ENCODE peak calls at places on chromosome 11, in six cellular contexts. I is colonic mucosa, X is fibroblast of lung, B is K562, D is endodermal cell, O is HCT116. M is an unnamed sample. For H3K9me3, the result is how much of the 10 kb centered on the place peaks cover.

GRCh38 chr11:44632466-44633123 is 67.1 kb downstream of the CD82 start:
- DNase-seq in I (peak), X (peak), B (peak), D (peak), O (peak), M (no peak)

GRCh38 chr11:6598555-6598954 is 4.9 kb downstream of the RRP8 start:
- DNase-seq in I (no peak), X (no peak), B (no peak), D (peak), O (no peak), M (no peak)

GRCh38 chr11:44032304-44033085 is 15.3 kb upstream of the ACCSL start:
- DNase-seq in I (no peak), X (peak), B (no peak), D (no peak), O (no peak), M (peak)

GRCh38 chr11:128824199-128825049 is 42.7 kb downstream of the KCNJ1 start:
- DNase-seq in I (no peak), X (no peak), B (no peak), D (no peak), O (no peak), M (no peak)

GRCh38 chr11:76107946-76108345 is 98.4 kb downstream of the WNT11 start:
- DNase-seq in I (no peak), X (no peak), B (no peak), D (no peak), O (no peak), M (peak)

GRCh38 chr11:73085189-73085875 is 56.8 kb downstream of the FCHSD2 start:
- DNase-seq in I (no peak), X (peak), B (no peak), D (no peak), O (no peak), M (no peak)

GRCh38 chr11:75526192-75526541 is 426 bp upstream of the GDPD5 start:
- DNase-seq in I (no peak), X (no peak), B (no peak), D (no peak), O (no peak), M (no peak)

GRCh38 chr11:18461909-18462308 is 6.3 kb downstream of the LDHAL6A start:
- DNase-seq in I (no peak), X (no peak), B (no peak), D (no peak), O (no peak), M (no peak)

GRCh38 chr11:134749040-134749586 is 337.1 kb upstream of the B3GAT1 start:
- DNase-seq in I (no peak), X (no peak), B (no peak), D (peak), O (no peak), M (no peak)

GRCh38 chr11:133906241-133906640 is 50.5 kb downstream of the IGSF9B start:
- DNase-seq in I (no peak), X (no peak), B (no peak), D (no peak), O (no peak), M (no peak)

GRCh38 chr11:35289821-35290220 is 129.5 kb downstream of the SLC1A2 start:
- DNase-seq in I (no peak), X (peak), B (no peak), D (no peak), O (no peak), M (peak)

GRCh38 chr11:102254047-102254446 is 63.2 kb upstream of the BIRC3 start:
- DNase-seq in I (no peak), X (no peak), B (peak), D (peak), O (peak), M (no peak)

GRCh38 chr11:2703487-2704141 is 3.8 kb upstream of the KCNQ1OT1 start:
- DNase-seq in I (no peak), X (no peak), B (no peak), D (no peak), O (no peak), M (peak)

GRCh38 chr11:2744166-2744565 is 44.4 kb upstream of the KCNQ1OT1 start:
- DNase-seq in I (no peak), X (no peak), B (no peak), D (no peak), O (no peak), M (no peak)

GRCh38 chr11:67117667-67118058 is 1.4 kb upstream of the KDM2A start:
- DNase-seq in I (peak), X (no peak), B (no peak), D (peak), O (no peak), M (no peak)

GRCh38 chr11:106208795-106209194 is 131.3 kb downstream of the AASDHPPT start:
- DNase-seq in I (no peak), X (no peak), B (no peak), D (peak), O (no peak), M (no peak)

GRCh38 chr11:9613830-9614762 is 40.6 kb downstream of the WEE1 start:
- DNase-seq in I (peak), X (peak), B (peak), D (peak), O (peak), M (peak)

GRCh38 chr11:46588915-46589314 is 4.9 kb downstream of the AMBRA1 start:
- DNase-seq in I (no peak), X (no peak), B (peak), D (no peak), O (no peak), M (peak)

GRCh38 chr11:2912498-2912897 is 16.7 kb downstream of the PHLDA2 start:
- DNase-seq in I (peak), X (peak), B (peak), D (peak), O (peak), M (peak)

GRCh38 chr11:8834379-8834778 is 76.6 kb upstream of the AKIP1 start:
- DNase-seq in I (no peak), X (peak), B (no peak), D (no peak), O (no peak), M (peak)

GRCh38 chr11:119758291-119758690 is 29.3 kb upstream of the NECTIN1 start:
- DNase-seq in I (no peak), X (peak), B (no peak), D (no peak), O (no peak), M (peak)

GRCh38 chr11:59173080-59173963 is 1.4 kb downstream of the DTX4 start:
- DNase-seq in I (peak), X (peak), B (no peak), D (peak), O (no peak), M (peak)

GRCh38 chr11:19714387-19715363 is 2.0 kb downstream of the NAV2 start:
- DNase-seq in I (no peak), X (peak), B (peak), D (peak), O (no peak), M (peak)

GRCh38 chr11:68741536-68741935 is 9.8 kb downstream of the TESMIN start:
- DNase-seq in I (no peak), X (peak), B (no peak), D (no peak), O (no peak), M (no peak)

GRCh38 chr11:2811206-2812091 is 74.1 kb downstream of the CDKN1C start:
- DNase-seq in I (no peak), X (no peak), B (peak), D (no peak), O (no peak), M (no peak)

GRCh38 chr11:33622231-33622630 is 78.4 kb downstream of the C11orf91 start:
- DNase-seq in I (no peak), X (peak), B (no peak), D (no peak), O (no peak), M (no peak)
- H3K9ac ChIP-seq in I (no peak), X (no peak), B (no peak), D (no peak), O (no peak), M (no peak)

DNA sequence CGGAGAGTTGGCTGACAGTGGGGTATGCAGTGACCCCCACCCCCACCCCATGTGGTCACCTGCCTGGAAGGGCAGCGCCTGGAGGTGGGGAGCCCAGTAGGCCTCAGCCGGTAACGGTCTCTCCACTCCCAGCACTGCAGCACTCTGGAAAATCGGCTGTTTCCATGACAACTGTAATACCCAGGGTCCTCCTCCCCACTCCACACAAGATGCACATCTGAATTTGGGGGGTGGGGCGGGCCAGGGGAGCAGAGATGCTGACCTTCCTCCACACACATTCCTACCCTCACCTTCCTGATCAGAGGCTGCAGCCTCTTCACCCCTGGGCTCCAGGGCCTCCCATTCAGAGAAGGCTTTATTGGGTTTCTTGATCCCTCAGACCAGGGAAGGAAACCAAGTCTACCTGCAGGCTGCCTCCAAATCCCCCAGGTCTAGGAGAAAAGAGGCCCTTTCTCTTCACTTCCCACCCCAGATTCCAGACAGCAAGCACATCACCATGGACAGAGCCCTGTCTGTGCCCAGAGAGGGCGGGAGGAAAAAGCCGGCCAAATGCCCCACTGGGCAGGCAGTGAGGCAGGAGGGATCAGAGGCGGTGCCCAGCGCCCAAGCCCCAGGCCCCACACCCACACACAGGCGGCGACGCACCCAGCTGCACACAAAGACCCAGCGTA is 46.5 kb downstream of the SLC22A12 start:
- DNase-seq in I (no peak), X (no peak), B (no peak), D (no peak), O (no peak), M (peak)
- H3K4me3 ChIP-seq in I (peak), X (no peak), B (no peak), D (peak), O (no peak), M (peak)

DNA sequence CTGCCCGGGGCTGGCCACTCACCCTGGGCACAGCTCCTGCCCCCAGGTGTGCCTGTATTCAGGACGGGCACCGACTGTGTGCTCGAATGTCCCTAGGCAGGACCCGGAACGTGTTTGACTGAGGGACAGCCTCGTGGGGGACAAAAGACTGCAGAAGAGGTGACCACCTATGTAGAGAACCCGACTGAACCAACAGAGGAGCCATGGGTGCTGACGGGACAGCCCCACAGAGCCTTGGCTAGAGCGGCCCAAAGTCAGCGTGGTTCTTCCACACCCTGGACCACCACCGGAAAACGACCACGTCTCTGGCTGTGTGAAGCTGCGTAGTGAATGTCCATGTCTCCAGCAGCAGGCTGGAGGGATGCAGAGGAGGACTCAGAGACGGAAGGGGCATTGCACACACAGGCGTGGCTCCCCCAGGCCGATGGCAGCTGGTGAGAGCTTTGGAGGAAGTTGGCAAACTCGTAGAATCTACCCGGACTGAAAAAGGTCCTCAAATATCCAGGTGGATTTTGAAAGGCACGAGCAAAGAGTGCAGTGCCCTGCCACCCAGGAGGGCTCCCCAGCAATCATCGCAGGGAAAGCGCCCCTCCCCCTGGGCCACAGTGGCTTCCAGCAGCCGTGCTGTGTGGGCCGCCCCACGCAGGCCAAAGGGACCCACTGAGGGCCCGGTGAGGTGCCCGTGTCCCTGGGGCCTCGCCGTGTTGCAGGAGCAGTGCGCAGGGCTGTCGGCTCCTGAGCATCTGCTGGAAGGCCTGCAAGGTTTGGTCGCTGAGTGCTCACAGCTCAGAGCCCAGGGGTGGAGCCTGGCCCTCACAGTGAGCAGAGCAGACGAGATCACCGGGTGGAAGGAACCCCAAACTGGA is 17.5 kb upstream of the MUC5B start:
- DNase-seq in I (no peak), X (no peak), B (no peak), D (peak), O (no peak), M (no peak)
- H3K9me3 ChIP-seq in I (under half), X (under half), B (under half), D (under half), O (under half), M (under half)

GRCh38 chr11:1310315-1310687 is 869 bp upstream of the TOLLIP start:
- DNase-seq in I (peak), X (no peak), B (no peak), D (no peak), O (no peak), M (no peak)
- H3K9ac ChIP-seq in I (peak), X (peak), B (peak), D (peak), O (peak), M (peak)

DNA sequence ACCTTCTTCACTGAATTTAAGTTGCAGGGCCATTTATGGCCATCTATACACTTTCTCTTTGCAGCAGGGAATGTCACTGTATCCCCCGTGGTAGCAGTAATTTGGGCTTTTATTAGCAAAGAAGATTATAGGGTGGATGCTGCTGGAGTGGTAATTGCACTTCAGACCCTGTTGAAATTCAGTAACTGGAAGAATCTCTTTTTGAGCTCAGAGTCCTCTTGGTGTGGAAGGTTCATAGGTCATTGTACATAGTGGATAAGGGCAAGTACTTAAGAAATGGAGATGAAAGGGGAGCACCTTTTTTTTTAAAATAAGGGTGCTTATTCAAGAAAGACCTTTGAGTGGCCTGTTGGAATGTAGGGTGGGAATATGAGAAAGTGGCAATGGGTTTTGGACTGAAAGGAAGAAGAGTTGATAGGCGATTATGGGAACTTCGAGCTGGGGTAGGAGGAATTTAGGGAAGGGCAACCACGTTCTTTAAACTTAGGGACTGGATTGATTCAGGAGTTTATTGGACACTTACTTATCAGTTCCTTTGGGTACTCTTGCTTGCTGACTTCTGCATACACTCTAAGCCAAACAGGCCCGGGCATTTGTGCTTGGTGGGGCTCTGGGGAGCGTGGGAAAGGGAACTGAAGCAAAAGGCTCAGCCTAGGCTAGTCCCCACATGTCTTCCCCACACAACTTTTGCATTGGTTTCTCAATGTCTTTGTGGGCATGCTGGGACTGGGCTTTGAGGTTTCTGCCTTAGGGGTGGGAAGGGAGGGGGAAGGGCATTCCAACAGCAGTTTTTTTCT is 26.5 kb downstream of the CTNND1 start:
- DNase-seq in I (no peak), X (no peak), B (no peak), D (peak), O (no peak), M (peak)
- H3K4me3 ChIP-seq in I (no peak), X (no peak), B (no peak), D (no peak), O (no peak), M (no peak)

DNA sequence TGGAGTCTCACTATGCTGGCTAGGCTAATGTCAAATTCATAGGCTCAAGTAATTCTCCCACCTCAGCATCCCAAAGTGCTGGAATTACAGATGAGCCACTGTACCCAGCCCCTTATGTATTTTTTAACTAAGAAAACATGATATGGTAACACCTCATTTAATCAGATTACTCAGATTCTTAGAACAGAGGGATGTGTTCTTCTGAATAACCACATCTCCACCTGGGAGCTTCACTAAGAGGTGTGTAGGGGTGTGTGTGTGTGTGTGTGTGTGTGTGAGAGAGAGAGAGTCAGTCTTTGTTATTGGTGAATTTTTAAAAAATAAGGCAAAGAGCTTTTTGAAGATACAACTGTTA is 103.0 kb downstream of the USP35 start:
- DNase-seq in I (no peak), X (no peak), B (no peak), D (no peak), O (no peak), M (no peak)
- H3K9me3 ChIP-seq in I (under half), X (under half), B (under half), D (under half), O (under half), M (under half)

GRCh38 chr11:107857550-107858216 is 904 bp downstream of the SLC35F2 start:
- DNase-seq in I (peak), X (peak), B (peak), D (no peak), O (no peak), M (no peak)

GRCh38 chr11:107859459-107860239 is 1.1 kb upstream of the SLC35F2 start:
- DNase-seq in I (peak), X (no peak), B (peak), D (peak), O (peak), M (peak)

GRCh38 chr11:107858217-107859070 is at the start of gene SLC35F2:
- DNase-seq in I (peak), X (peak), B (peak), D (peak), O (peak), M (peak)

GRCh38 chr11:107856180-107856980 is 2.2 kb downstream of the SLC35F2 start:
- DNase-seq in I (peak), X (no peak), B (peak), D (peak), O (peak), M (no peak)

DNA sequence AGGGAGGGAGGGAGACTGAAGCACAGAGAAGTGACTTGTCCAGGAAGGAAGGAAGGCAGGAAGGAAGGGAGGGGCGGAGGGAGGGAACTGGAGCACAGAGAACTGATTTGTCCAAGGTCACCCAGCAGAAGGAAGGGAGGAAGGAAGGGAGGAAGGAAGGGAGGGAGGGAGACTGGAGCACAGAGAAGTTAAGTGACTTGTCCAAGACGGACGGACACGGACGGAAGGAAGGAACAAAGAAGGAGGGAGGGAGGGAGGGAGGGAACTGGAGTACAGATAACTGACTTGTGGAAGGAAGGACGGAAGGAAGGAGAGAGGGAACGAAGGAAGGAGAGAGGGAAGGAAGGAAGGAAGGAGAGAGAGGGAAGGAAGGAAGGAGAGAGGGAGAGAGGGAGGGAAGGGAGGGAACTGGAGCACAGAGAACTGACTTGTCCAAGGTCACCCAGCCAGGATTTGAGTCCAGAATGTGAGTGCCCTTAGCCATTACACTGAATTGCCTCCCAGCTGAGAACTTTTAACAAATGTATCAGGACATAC is 1.5 kb downstream of the SLC35F2 start:
- DNase-seq in I (peak), X (no peak), B (peak), D (peak), O (peak), M (no peak)
- H3K9ac ChIP-seq in I (peak), X (no peak), B (peak), D (peak), O (peak), M (no peak)

GRCh38 chr11:122285444-122285843 is 169.4 kb upstream of the BLID start:
- DNase-seq in I (no peak), X (no peak), B (no peak), D (no peak), O (no peak), M (no peak)
- H3K4me3 ChIP-seq in I (no peak), X (no peak), B (no peak), D (no peak), O (no peak), M (no peak)

GRCh38 chr11:48263416-48263911 is at the start of gene OR4X1:
- DNase-seq in I (no peak), X (no peak), B (no peak), D (no peak), O (no peak), M (no peak)
- H3K9me3 ChIP-seq in I (under half), X (under half), B (under half), D (half or more), O (under half), M (under half)